ENCODE peak calls at places on chromosomes 13 and 19, in ten cellular contexts. E, Y, Q, K, D, U, W, X, M and V are unnamed samples.

GRCh38 chr19:50492303-50493052 is 15.8 kb upstream of the GARIN5A start:
- DNase-seq in Q (peak; percentile 46), U (no peak), D (no peak), M (no peak), E (no peak), W (peak; percentile 60), K (no peak), X (no peak), Y (peak; percentile 3), V (no peak)

GRCh38 chr13:111511805-111512504 is 191.5 kb downstream of the TEX29 start:
- DNase-seq in X (no peak), E (no peak), Q (no peak), K (no peak), U (no peak), W (no peak), Y (no peak), D (no peak), M (no peak), V (no peak)

GRCh38 chr13:111899714-111900389 is 167.1 kb upstream of the SOX1 start:
- DNase-seq in X (no peak), K (no peak), D (no peak), M (no peak), U (no peak), E (no peak), Q (no peak), Y (no peak), W (no peak), V (no peak)

GRCh38 chr13:50732712-50733111 is 110.8 kb downstream of the DLEU7 start:
- DNase-seq in D (no peak), M (no peak), U (no peak), K (no peak), Q (no peak), E (peak; percentile 19), Y (no peak), W (no peak), X (no peak), V (no peak)

GRCh38 chr13:26895081-26895807 is 134.7 kb upstream of the GPR12 start:
- DNase-seq in D (no peak), K (no peak), Y (no peak), Q (peak; percentile 44), U (no peak), X (no peak), M (no peak), E (no peak), W (no peak), V (no peak)

GRCh38 chr19:58562126-58563033 is 4.0 kb upstream of the UBE2M start:
- DNase-seq in X (no peak), Y (no peak), E (peak; percentile 39), W (no peak), D (peak; percentile 68), K (no peak), Q (no peak), U (no peak), M (no peak), V (no peak)

GRCh38 chr19:14496849-14497346 is 971 bp upstream of the GIPC1 start:
- DNase-seq in M (no peak), Q (no peak), K (no peak), E (no peak), W (no peak), D (no peak), U (no peak), X (no peak), Y (no peak), V (no peak)

GRCh38 chr13:97353927-97354326 is 80.0 kb upstream of the RAP2A start:
- DNase-seq in W (no peak), Y (no peak), Q (no peak), E (peak; percentile 62), M (no peak), X (no peak), K (no peak), D (no peak), U (no peak), V (no peak)

GRCh38 chr19:30304540-30304939 is 67.6 kb upstream of the ZNF536 start:
- DNase-seq in X (no peak), M (no peak), D (no peak), E (no peak), Y (no peak), K (no peak), U (no peak), Q (no peak), W (no peak), V (no peak)

GRCh38 chr13:54852831-54853230 is 1824.2 kb downstream of the OLFM4 start:
- DNase-seq in E (no peak), U (no peak), M (no peak), X (no peak), K (no peak), D (no peak), Y (no peak), W (no peak), Q (peak; percentile 24), V (no peak)
- TF ChIP-seq POLR2A in E (no peak), U (no peak), M (no peak), X (no peak), K (no peak), D (no peak), Y (no peak), W (no peak), Q (no peak), V (no peak)

DNA sequence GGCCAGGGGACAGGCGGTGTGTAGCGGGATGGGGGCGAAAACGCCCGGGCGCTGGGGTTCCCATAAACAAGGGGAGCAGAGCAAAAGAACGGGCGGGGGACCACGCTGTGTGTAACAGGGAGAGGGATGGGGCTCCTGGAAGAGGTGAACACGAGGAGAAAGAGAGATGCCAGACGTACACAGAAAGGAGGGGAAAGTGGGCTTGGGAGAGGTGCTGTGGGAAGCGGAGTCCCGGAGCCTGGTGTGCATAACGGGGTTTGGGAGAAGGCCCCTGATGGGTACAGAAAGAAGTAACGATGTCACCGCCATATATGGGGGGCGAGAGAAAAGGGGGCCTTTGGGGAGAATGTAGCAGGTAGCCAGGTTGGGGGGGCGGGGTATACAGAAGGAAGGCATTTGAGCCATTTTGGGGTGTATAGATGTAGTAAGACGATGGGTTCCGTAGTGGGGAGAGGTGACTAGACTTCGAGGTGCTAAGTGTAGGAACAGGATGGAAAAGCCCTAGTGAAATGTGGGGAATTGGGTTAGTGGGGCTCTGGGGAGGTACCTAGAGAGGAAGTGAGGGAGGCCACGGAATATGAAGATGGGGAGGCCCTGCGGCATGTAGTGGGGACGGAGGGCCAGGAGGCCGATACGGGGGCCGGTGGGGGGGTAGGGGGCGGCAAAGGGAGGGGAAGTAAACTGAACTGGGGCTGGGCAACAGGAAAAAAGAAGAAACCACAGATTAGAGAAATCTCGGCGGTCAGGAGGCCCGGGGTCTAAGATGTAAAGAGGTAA is 762 bp downstream of the ZNF580 start:
- DNase-seq in Y (no peak), E (peak; percentile 18), M (no peak), X (no peak), D (peak; percentile 51), K (no peak), U (no peak), W (no peak), Q (peak; percentile 50), V (peak; percentile 95)
- TF ChIP-seq POLR2A in Y (no peak), E (no peak), M (no peak), X (no peak), D (no peak), K (no peak), U (no peak), W (peak; percentile 57), Q (no peak), V (peak; percentile 7)

GRCh38 chr19:4712771-4713170 is 10.9 kb downstream of the DPP9 start:
- DNase-seq in M (no peak), W (no peak), U (no peak), K (no peak), Q (no peak), E (no peak), X (no peak), D (no peak), Y (no peak), V (no peak)

GRCh38 chr19:4715529-4716221 is 8.0 kb downstream of the DPP9 start:
- DNase-seq in Y (no peak), D (no peak), E (no peak), U (no peak), X (no peak), Q (no peak), K (no peak), W (no peak), M (peak; percentile 67), V (no peak)

GRCh38 chr19:4711211-4711610 is 12.4 kb downstream of the DPP9 start:
- DNase-seq in Y (no peak), X (no peak), E (no peak), K (no peak), Q (no peak), W (no peak), U (no peak), M (no peak), D (no peak), V (no peak)

GRCh38 chr19:4713384-4713951 is 10.2 kb downstream of the DPP9 start:
- DNase-seq in Q (no peak), W (no peak), Y (peak; percentile 84), M (peak; percentile 93), E (peak; percentile 97), X (no peak), K (peak; percentile 86), D (peak; percentile 60), U (peak; percentile 70), V (peak; percentile 98)

DNA sequence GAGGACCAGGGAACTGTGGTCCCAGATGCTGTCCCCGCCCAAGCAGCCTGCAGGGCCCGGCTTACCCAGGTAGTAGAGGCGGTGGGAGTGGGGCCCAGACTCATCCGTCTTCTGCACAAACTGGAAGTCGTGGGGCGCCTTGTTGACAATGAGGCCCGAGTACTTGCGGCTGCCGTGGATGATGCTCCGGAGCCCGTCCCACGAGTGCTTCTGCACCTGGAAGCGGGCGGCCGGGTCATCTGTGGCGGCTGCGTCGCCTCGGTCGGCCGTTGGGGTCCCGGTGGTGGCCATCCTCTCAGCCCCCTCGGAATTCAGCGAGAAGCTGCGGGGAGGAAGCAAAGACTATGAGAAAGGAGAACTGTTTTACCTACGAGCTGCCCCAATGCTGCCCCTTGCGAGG is 9.6 kb downstream of the DPP9 start:
- DNase-seq in Q (no peak), M (no peak), Y (no peak), K (no peak), E (no peak), X (no peak), U (no peak), W (no peak), D (no peak), V (no peak)
- TF ChIP-seq POLR2A in Q (no peak), M (no peak), Y (no peak), K (no peak), E (no peak), X (no peak), U (no peak), W (no peak), D (no peak), V (no peak)

GRCh38 chr19:15934332-15935078 is at the start of gene CYP4F11:
- DNase-seq in E (no peak), K (peak; percentile 22), Y (peak; percentile 30), U (peak; percentile 23), X (no peak), M (peak; percentile 89), W (no peak), D (peak; percentile 24), Q (peak; percentile 17), V (peak; percentile 81)
- TF ChIP-seq POLR2A in E (no peak), K (no peak), Y (no peak), U (no peak), X (no peak), M (no peak), W (no peak), D (no peak), Q (no peak), V (no peak)

GRCh38 chr19:18317998-18318800 is 4.7 kb downstream of the LSM4 start:
- DNase-seq in Q (no peak), M (no peak), W (peak; percentile 45), U (no peak), X (no peak), D (no peak), K (peak; percentile 59), E (no peak), Y (no peak), V (no peak)
- TF ChIP-seq POLR2A in Q (no peak), M (no peak), W (no peak), U (peak; percentile 7), X (no peak), D (no peak), K (peak; percentile 15), E (no peak), Y (no peak), V (no peak)

GRCh38 chr19:48738557-48739399 is 1.6 kb downstream of the RASIP1 start:
- DNase-seq in Y (peak; percentile 94), D (peak; percentile 93), E (peak; percentile 65), K (peak; percentile 95), M (peak; percentile 96), W (peak; percentile 98), U (peak; percentile 78), X (peak; percentile 98), Q (peak; percentile 99), V (peak; percentile 85)
- TF ChIP-seq POLR2A in Y (peak; percentile 56), D (peak; percentile 19), E (no peak), K (peak; percentile 45), M (no peak), W (peak; percentile 77), U (peak; percentile 45), X (no peak), Q (peak; percentile 25), V (no peak)